ENCODE peak calls at places on chromosome 3, in eight cellular contexts. One of them, this sample, is unnamed.
A peak's percentile ranks its signal among the peaks of the same experiment; 100 is the strongest.

GRCh38 chr3:15007681-15008141 is 57.4 kb downstream of the MRPS25 start:
- DNase-seq in colonic mucosa: no peak
- DNase-seq in left ventricle myocardium inferior: no peak
- DNase-seq in foreskin fibroblast: peak; percentile 88
- DNase-seq in A549: no peak
- DNase-seq in spleen: no peak
- DNase-seq in testis: no peak
- DNase-seq in ovary: no peak
- DNase-seq in this sample: peak; percentile 9

GRCh38 chr3:121748638-121749275 is 784 bp downstream of the GOLGB1 start:
- DNase-seq in colonic mucosa: peak; percentile 77
- DNase-seq in left ventricle myocardium inferior: no peak
- DNase-seq in foreskin fibroblast: peak; percentile 76
- DNase-seq in A549: no peak
- DNase-seq in spleen: no peak
- DNase-seq in testis: peak; percentile 83
- DNase-seq in ovary: no peak
- DNase-seq in this sample: peak; percentile 37

GRCh38 chr3:197229178-197229577 is 69.2 kb downstream of the DLG1 start:
- DNase-seq in colonic mucosa: no peak
- DNase-seq in left ventricle myocardium inferior: no peak
- DNase-seq in foreskin fibroblast: no peak
- DNase-seq in A549: no peak
- DNase-seq in spleen: no peak
- DNase-seq in testis: no peak
- DNase-seq in ovary: no peak
- DNase-seq in this sample: no peak

GRCh38 chr3:190596341-190597285 is 82.7 kb downstream of the IL1RAP start:
- DNase-seq in colonic mucosa: no peak
- DNase-seq in left ventricle myocardium inferior: no peak
- DNase-seq in foreskin fibroblast: no peak
- DNase-seq in A549: no peak
- DNase-seq in spleen: no peak
- DNase-seq in testis: no peak
- DNase-seq in ovary: no peak
- DNase-seq in this sample: peak; percentile 16

GRCh38 chr3:66827726-66828125 is 170.4 kb upstream of the KBTBD8 start:
- DNase-seq in colonic mucosa: no peak
- DNase-seq in left ventricle myocardium inferior: no peak
- DNase-seq in foreskin fibroblast: no peak
- DNase-seq in A549: no peak
- DNase-seq in spleen: no peak
- DNase-seq in testis: no peak
- DNase-seq in ovary: no peak
- DNase-seq in this sample: no peak

GRCh38 chr3:50167069-50167781 is 12.1 kb downstream of the SEMA3F start:
- DNase-seq in colonic mucosa: peak; percentile 76
- DNase-seq in left ventricle myocardium inferior: no peak
- DNase-seq in foreskin fibroblast: no peak
- DNase-seq in A549: no peak
- DNase-seq in spleen: no peak
- DNase-seq in testis: no peak
- DNase-seq in ovary: no peak
- DNase-seq in this sample: no peak

GRCh38 chr3:176562381-176562780 is 634.9 kb downstream of the TBL1XR1 start:
- DNase-seq in colonic mucosa: no peak
- DNase-seq in left ventricle myocardium inferior: no peak
- DNase-seq in foreskin fibroblast: no peak
- DNase-seq in A549: no peak
- DNase-seq in spleen: no peak
- DNase-seq in testis: no peak
- DNase-seq in ovary: no peak
- DNase-seq in this sample: no peak

GRCh38 chr3:87351913-87352312 is 75.5 kb upstream of the POU1F1 start:
- DNase-seq in colonic mucosa: no peak
- DNase-seq in left ventricle myocardium inferior: no peak
- DNase-seq in foreskin fibroblast: no peak
- DNase-seq in A549: no peak
- DNase-seq in spleen: no peak
- DNase-seq in testis: no peak
- DNase-seq in ovary: no peak
- DNase-seq in this sample: no peak

GRCh38 chr3:108209579-108209978 is 12.6 kb downstream of the IFT57 start:
- DNase-seq in colonic mucosa: no peak
- DNase-seq in left ventricle myocardium inferior: no peak
- DNase-seq in foreskin fibroblast: no peak
- DNase-seq in A549: no peak
- DNase-seq in spleen: no peak
- DNase-seq in testis: no peak
- DNase-seq in ovary: no peak
- DNase-seq in this sample: no peak

GRCh38 chr3:143171141-143171651 is 51.6 kb downstream of the CHST2 start:
- DNase-seq in colonic mucosa: no peak
- DNase-seq in left ventricle myocardium inferior: no peak
- DNase-seq in foreskin fibroblast: peak; percentile 65
- DNase-seq in A549: no peak
- DNase-seq in spleen: no peak
- DNase-seq in testis: no peak
- DNase-seq in ovary: no peak
- DNase-seq in this sample: no peak

GRCh38 chr3:190131329-190131728 is 10.6 kb upstream of the P3H2 start:
- DNase-seq in colonic mucosa: no peak
- DNase-seq in left ventricle myocardium inferior: no peak
- DNase-seq in foreskin fibroblast: peak; percentile 79
- DNase-seq in A549: peak; percentile 63
- DNase-seq in spleen: no peak
- DNase-seq in testis: no peak
- DNase-seq in ovary: no peak
- DNase-seq in this sample: peak; percentile 60

GRCh38 chr3:42526616-42527367 is 24.3 kb downstream of the VIPR1 start:
- DNase-seq in colonic mucosa: no peak
- DNase-seq in left ventricle myocardium inferior: no peak
- DNase-seq in foreskin fibroblast: no peak
- DNase-seq in A549: no peak
- DNase-seq in spleen: no peak
- DNase-seq in testis: no peak
- DNase-seq in ovary: no peak
- DNase-seq in this sample: no peak

GRCh38 chr3:45464336-45464809 is 76.0 kb downstream of the LARS2 start:
- DNase-seq in colonic mucosa: no peak
- DNase-seq in left ventricle myocardium inferior: no peak
- DNase-seq in foreskin fibroblast: peak; percentile 17
- DNase-seq in A549: peak; percentile 5
- DNase-seq in spleen: peak; percentile 77
- DNase-seq in testis: peak; percentile 21
- DNase-seq in ovary: no peak
- DNase-seq in this sample: no peak

GRCh38 chr3:121981473-121981872 is 40.6 kb downstream of the ILDR1 start:
- DNase-seq in colonic mucosa: no peak
- DNase-seq in left ventricle myocardium inferior: no peak
- DNase-seq in foreskin fibroblast: no peak
- DNase-seq in A549: no peak
- DNase-seq in spleen: no peak
- DNase-seq in testis: no peak
- DNase-seq in ovary: no peak
- DNase-seq in this sample: no peak

DNA sequence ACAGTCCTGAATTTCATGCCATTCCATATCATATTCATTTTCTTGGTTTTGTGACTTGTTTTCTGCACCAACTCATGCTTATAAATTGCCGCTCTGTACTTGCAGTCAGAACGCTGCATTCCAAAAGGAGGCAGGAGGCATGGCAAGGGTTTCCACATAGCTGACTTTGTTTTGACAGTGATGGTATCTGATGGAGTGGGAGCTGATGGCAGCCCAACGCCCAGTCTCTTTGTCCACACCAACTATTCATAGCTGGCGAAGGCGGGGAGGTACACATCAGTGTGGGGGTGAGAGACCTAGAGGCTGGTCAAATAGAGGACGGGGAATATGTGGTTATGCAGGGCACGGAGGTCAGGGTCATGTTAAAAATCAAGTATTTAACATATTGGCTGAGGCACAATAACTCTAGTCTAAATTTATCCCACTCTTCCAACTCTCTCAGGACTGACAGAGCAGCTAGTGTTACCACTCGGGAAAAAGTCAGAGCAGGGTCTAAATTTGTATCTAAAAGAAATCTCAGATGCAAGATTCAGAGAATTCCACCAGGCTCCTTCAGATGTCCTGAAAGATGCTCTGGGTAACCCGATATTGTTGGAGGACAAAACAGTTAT is 67.8 kb upstream of the ATP13A3 start:
- DNase-seq in colonic mucosa: no peak
- DNase-seq in left ventricle myocardium inferior: no peak
- DNase-seq in foreskin fibroblast: no peak
- DNase-seq in A549: no peak
- DNase-seq in spleen: no peak
- DNase-seq in testis: no peak
- DNase-seq in ovary: no peak
- DNase-seq in this sample: no peak
- H3K4me3 ChIP-seq in colonic mucosa: no peak overlapping the region
- H3K4me3 ChIP-seq in left ventricle myocardium inferior: no peak overlapping the region
- H3K4me3 ChIP-seq in foreskin fibroblast: no peak overlapping the region
- H3K4me3 ChIP-seq in A549: no peak overlapping the region
- H3K4me3 ChIP-seq in spleen: no peak overlapping the region
- H3K4me3 ChIP-seq in testis: no peak overlapping the region
- H3K4me3 ChIP-seq in ovary: no peak overlapping the region
- H3K4me3 ChIP-seq in this sample: no peak overlapping the region

GRCh38 chr3:152937234-152937633 is 102.3 kb downstream of the P2RY1 start:
- DNase-seq in colonic mucosa: no peak
- DNase-seq in left ventricle myocardium inferior: no peak
- DNase-seq in foreskin fibroblast: no peak
- DNase-seq in A549: no peak
- DNase-seq in spleen: no peak
- DNase-seq in testis: no peak
- DNase-seq in ovary: no peak
- DNase-seq in this sample: no peak
- TF ChIP-seq CTCF in colonic mucosa: no peak
- TF ChIP-seq CTCF in left ventricle myocardium inferior: peak; percentile 44
- TF ChIP-seq CTCF in foreskin fibroblast: no peak
- TF ChIP-seq CTCF in A549: no peak
- TF ChIP-seq CTCF in spleen: no peak
- TF ChIP-seq CTCF in testis: no peak
- TF ChIP-seq CTCF in ovary: no peak
- TF ChIP-seq CTCF in this sample: no peak

GRCh38 chr3:71409352-71409751 is 174.2 kb downstream of the FOXP1 start:
- DNase-seq in colonic mucosa: no peak
- DNase-seq in left ventricle myocardium inferior: no peak
- DNase-seq in foreskin fibroblast: no peak
- DNase-seq in A549: no peak
- DNase-seq in spleen: no peak
- DNase-seq in testis: no peak
- DNase-seq in ovary: no peak
- DNase-seq in this sample: no peak

GRCh38 chr3:71406945-71407629 is 176.4 kb downstream of the FOXP1 start:
- DNase-seq in colonic mucosa: no peak
- DNase-seq in left ventricle myocardium inferior: no peak
- DNase-seq in foreskin fibroblast: peak; percentile 15
- DNase-seq in A549: no peak
- DNase-seq in spleen: no peak
- DNase-seq in testis: no peak
- DNase-seq in ovary: no peak
- DNase-seq in this sample: no peak

GRCh38 chr3:71408903-71409302 is 174.6 kb downstream of the FOXP1 start:
- DNase-seq in colonic mucosa: no peak
- DNase-seq in left ventricle myocardium inferior: no peak
- DNase-seq in foreskin fibroblast: no peak
- DNase-seq in A549: no peak
- DNase-seq in spleen: no peak
- DNase-seq in testis: no peak
- DNase-seq in ovary: no peak
- DNase-seq in this sample: no peak

GRCh38 chr3:71402872-71403271 is 180.7 kb downstream of the FOXP1 start:
- DNase-seq in colonic mucosa: no peak
- DNase-seq in left ventricle myocardium inferior: no peak
- DNase-seq in foreskin fibroblast: no peak
- DNase-seq in A549: no peak
- DNase-seq in spleen: no peak
- DNase-seq in testis: no peak
- DNase-seq in ovary: no peak
- DNase-seq in this sample: no peak

GRCh38 chr3:71407833-71408232 is 175.7 kb downstream of the FOXP1 start:
- DNase-seq in colonic mucosa: no peak
- DNase-seq in left ventricle myocardium inferior: no peak
- DNase-seq in foreskin fibroblast: no peak
- DNase-seq in A549: no peak
- DNase-seq in spleen: no peak
- DNase-seq in testis: no peak
- DNase-seq in ovary: no peak
- DNase-seq in this sample: no peak
- H3K4me3 ChIP-seq in colonic mucosa: no peak overlapping the region
- H3K4me3 ChIP-seq in left ventricle myocardium inferior: no peak overlapping the region
- H3K4me3 ChIP-seq in foreskin fibroblast: no peak overlapping the region
- H3K4me3 ChIP-seq in A549: no peak overlapping the region
- H3K4me3 ChIP-seq in spleen: no peak overlapping the region
- H3K4me3 ChIP-seq in testis: no peak overlapping the region
- H3K4me3 ChIP-seq in ovary: no peak overlapping the region
- H3K4me3 ChIP-seq in this sample: no peak overlapping the region

GRCh38 chr3:153442799-153443487 is 280.9 kb downstream of the RAP2B start:
- DNase-seq in colonic mucosa: no peak
- DNase-seq in left ventricle myocardium inferior: no peak
- DNase-seq in foreskin fibroblast: no peak
- DNase-seq in A549: no peak
- DNase-seq in spleen: no peak
- DNase-seq in testis: no peak
- DNase-seq in ovary: no peak
- DNase-seq in this sample: no peak

GRCh38 chr3:153440311-153440710 is 278.3 kb downstream of the RAP2B start:
- DNase-seq in colonic mucosa: no peak
- DNase-seq in left ventricle myocardium inferior: no peak
- DNase-seq in foreskin fibroblast: no peak
- DNase-seq in A549: no peak
- DNase-seq in spleen: no peak
- DNase-seq in testis: no peak
- DNase-seq in ovary: no peak
- DNase-seq in this sample: no peak

GRCh38 chr3:153442386-153442785 is 280.4 kb downstream of the RAP2B start:
- DNase-seq in colonic mucosa: no peak
- DNase-seq in left ventricle myocardium inferior: no peak
- DNase-seq in foreskin fibroblast: peak; percentile 1
- DNase-seq in A549: no peak
- DNase-seq in spleen: no peak
- DNase-seq in testis: no peak
- DNase-seq in ovary: no peak
- DNase-seq in this sample: no peak

GRCh38 chr3:153438275-153438674 is 276.2 kb downstream of the RAP2B start:
- DNase-seq in colonic mucosa: no peak
- DNase-seq in left ventricle myocardium inferior: no peak
- DNase-seq in foreskin fibroblast: no peak
- DNase-seq in A549: no peak
- DNase-seq in spleen: no peak
- DNase-seq in testis: no peak
- DNase-seq in ovary: no peak
- DNase-seq in this sample: no peak

DNA sequence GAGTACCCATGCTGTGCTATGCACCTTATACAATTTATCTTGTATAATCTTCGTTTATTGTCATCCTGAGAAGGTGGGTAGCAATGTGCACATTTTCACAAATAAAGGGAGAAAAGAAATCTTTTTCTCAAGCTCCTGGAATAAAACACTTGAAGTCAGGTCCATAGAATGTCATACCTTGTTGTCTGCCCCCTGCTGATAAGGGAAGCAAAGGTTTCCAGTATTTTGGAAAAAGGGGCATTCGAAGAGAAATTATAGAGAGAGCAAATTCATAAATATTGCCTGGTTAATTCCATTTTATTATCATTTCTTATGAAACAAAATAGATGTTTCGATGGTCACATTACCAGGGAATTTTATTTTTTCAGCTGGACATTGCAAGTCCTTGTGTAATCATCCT is 277.8 kb downstream of the RAP2B start:
- DNase-seq in colonic mucosa: no peak
- DNase-seq in left ventricle myocardium inferior: no peak
- DNase-seq in foreskin fibroblast: peak; percentile 2
- DNase-seq in A549: peak; percentile 10
- DNase-seq in spleen: no peak
- DNase-seq in testis: no peak
- DNase-seq in ovary: no peak
- DNase-seq in this sample: no peak
- TF ChIP-seq CTCF in colonic mucosa: no peak
- TF ChIP-seq CTCF in left ventricle myocardium inferior: no peak
- TF ChIP-seq CTCF in foreskin fibroblast: peak; percentile 25
- TF ChIP-seq CTCF in A549: no peak
- TF ChIP-seq CTCF in spleen: no peak
- TF ChIP-seq CTCF in testis: no peak
- TF ChIP-seq CTCF in ovary: no peak
- TF ChIP-seq CTCF in this sample: peak; percentile 35